ENCODE peak calls at places on chromosome 20, in seven cellular contexts. D is mesendoderm, Y is brain microvascular endothelial cell, C is IMR-90, L is foreskin fibroblast, U is fibroblast of mammary gland, Z is dorsolateral prefrontal cortex. W is an unnamed sample.

GRCh38 chr20:19609642-19610223 is 148.3 kb upstream of the RIN2 start:
- DNase-seq in Z (no peak), Y (no peak), C (no peak), L (no peak), D (no peak), U (no peak), W (no peak)

GRCh38 chr20:9958693-9959092 is 76.1 kb upstream of the ANKEF1 start:
- DNase-seq in Z (no peak), Y (no peak), C (no peak), D (no peak), U (no peak), L (no peak), W (no peak)

GRCh38 chr20:14441201-14441600 is 103.8 kb upstream of the FLRT3 start:
- DNase-seq in Y (peak; percentile 6), U (peak; percentile 86), D (no peak), L (peak; percentile 83), Z (no peak), C (peak; percentile 68), W (peak; percentile 38)

GRCh38 chr20:2005359-2005758 is 11.5 kb upstream of the PDYN start:
- DNase-seq in Z (no peak), Y (no peak), U (peak; percentile 18), L (peak; percentile 4), C (peak; percentile 8), D (no peak), W (no peak)

GRCh38 chr20:21137078-21137477 is 11.2 kb downstream of the KIZ start:
- DNase-seq in Y (no peak), D (no peak), Z (no peak), U (no peak), C (no peak), L (no peak), W (no peak)

GRCh38 chr20:22411568-22412450 is 172.6 kb downstream of the FOXA2 start:
- DNase-seq in U (peak; percentile 91), Y (no peak), L (no peak), C (no peak), D (peak; percentile 82), Z (no peak), W (peak; percentile 100)

GRCh38 chr20:59632426-59633113 is 28.2 kb downstream of the PHACTR3 start:
- DNase-seq in Y (no peak), D (no peak), Z (no peak), L (no peak), U (no peak), C (no peak), W (no peak)

GRCh38 chr20:23131766-23132165 is 45.6 kb upstream of the CD93 start:
- DNase-seq in L (no peak), Z (no peak), D (no peak), U (no peak), C (no peak), Y (no peak), W (no peak)

GRCh38 chr20:37194616-37195015 is 15.3 kb upstream of the MROH8 start:
- DNase-seq in Y (no peak), D (no peak), Z (no peak), L (no peak), U (no peak), C (no peak), W (no peak)

GRCh38 chr20:45336530-45337366 is 11.5 kb downstream of the SDC4 start:
- DNase-seq in D (no peak), U (peak; percentile 96), Z (no peak), L (peak; percentile 96), C (peak; percentile 95), Y (peak; percentile 91), W (peak; percentile 84)

GRCh38 chr20:32585519-32586127 is 490 bp upstream of the NOL4L start:
- DNase-seq in Y (no peak), D (no peak), L (no peak), Z (no peak), U (no peak), C (no peak), W (no peak)

GRCh38 chr20:16711859-16712258 is 18.0 kb upstream of the SNRPB2 start:
- DNase-seq in Y (no peak), U (no peak), Z (no peak), D (no peak), L (no peak), C (no peak), W (no peak)

GRCh38 chr20:21053002-21053762 is 53.0 kb downstream of the LINC00237 start:
- DNase-seq in C (no peak), U (no peak), Y (no peak), Z (peak; percentile 21), D (peak; percentile 53), L (no peak), W (no peak)

GRCh38 chr20:46771195-46771588 is 61.7 kb downstream of the SLC2A10 start:
- DNase-seq in U (no peak), C (no peak), L (no peak), Z (no peak), Y (no peak), D (no peak), W (no peak)
- H3K4me3 ChIP-seq in U (no peak overlapping the region), C (no peak overlapping the region), L (no peak overlapping the region), Z (no peak overlapping the region), Y (no peak overlapping the region), D (no peak overlapping the region), W (no peak overlapping the region)

GRCh38 chr20:49595811-49596545 is 28.0 kb upstream of the PTGIS start:
- DNase-seq in Y (peak; percentile 64), L (peak; percentile 83), U (peak; percentile 73), C (peak; percentile 67), Z (no peak), D (no peak), W (peak; percentile 74)
- H3K4me3 ChIP-seq in Y (no peak overlapping the region), L (no peak overlapping the region), U (no peak overlapping the region), C (no peak overlapping the region), Z (no peak overlapping the region), D (no peak overlapping the region), W (no peak overlapping the region)

GRCh38 chr20:13006825-13007224 is 1.9 kb upstream of the SPTLC3 start:
- DNase-seq in D (no peak), L (peak; percentile 75), U (peak; percentile 81), Z (no peak), C (peak; percentile 89), Y (peak; percentile 43), W (peak; percentile 81)

GRCh38 chr20:13008761-13009681 is at the start of gene SPTLC3:
- DNase-seq in C (peak; percentile 36), U (peak; percentile 46), Y (peak; percentile 21), D (peak; percentile 85), Z (peak; percentile 15), L (peak; percentile 23), W (peak; percentile 59)

GRCh38 chr20:13007596-13007995 is 1.2 kb upstream of the SPTLC3 start:
- DNase-seq in L (no peak), U (no peak), Z (no peak), C (no peak), D (no peak), Y (no peak), W (no peak)

GRCh38 chr20:13012886-13013285 is 4.1 kb downstream of the SPTLC3 start:
- DNase-seq in D (no peak), Z (no peak), C (no peak), L (no peak), U (no peak), Y (no peak), W (no peak)

DNA sequence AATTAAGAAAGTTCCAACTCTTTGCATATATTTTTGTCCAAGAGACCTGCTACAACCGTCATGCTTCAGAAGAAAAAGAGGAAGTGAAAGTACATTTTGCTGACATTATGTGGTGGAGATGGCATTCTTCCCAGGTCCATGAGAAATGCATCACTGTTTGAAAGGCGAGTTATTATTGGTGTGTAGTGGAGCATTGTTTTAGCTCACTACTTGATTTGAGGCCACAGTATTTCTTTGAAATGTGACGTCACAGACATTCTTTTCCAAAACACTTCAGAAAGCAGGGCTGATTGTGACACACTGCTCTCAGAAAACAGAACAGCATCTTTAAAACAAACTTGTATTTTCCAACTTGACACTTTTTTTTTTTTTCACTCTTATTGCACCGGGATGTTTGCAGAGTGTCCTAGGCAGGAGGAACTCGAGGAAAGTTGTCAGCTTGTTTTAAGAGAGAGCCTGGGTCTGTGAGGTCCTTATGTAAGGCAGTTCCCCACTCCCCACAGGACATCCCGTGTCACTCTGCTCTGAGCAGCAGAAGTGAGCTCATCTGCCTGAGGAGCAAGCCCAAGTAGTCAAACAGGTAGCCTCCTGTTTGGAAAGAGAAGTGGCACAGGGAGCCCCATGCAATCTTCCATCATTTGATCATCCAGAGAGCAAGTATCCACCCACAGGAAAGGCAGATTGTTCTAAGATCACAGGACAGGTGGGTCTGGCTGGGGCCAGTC is 1.1 kb downstream of the SPTLC3 start:
- DNase-seq in D (no peak), Z (peak; percentile 11), C (peak; percentile 96), L (peak; percentile 86), U (peak; percentile 97), Y (peak; percentile 90), W (peak; percentile 99)
- H3K4me3 ChIP-seq in D (no peak overlapping the region), Z (peak overlapping the region; percentile 30), C (peak overlapping the region; percentile 54), L (peak overlapping the region; percentile 81), U (peak overlapping the region; percentile 51), Y (peak overlapping the region; percentile 51), W (peak overlapping the region; percentile 70)

GRCh38 chr20:40676870-40677269 is 12.2 kb downstream of the MAFB start:
- DNase-seq in D (no peak), Z (no peak), Y (no peak), C (no peak), U (no peak), L (no peak), W (no peak)
- H3K4me3 ChIP-seq in D (no peak overlapping the region), Z (peak overlapping the region; percentile 19), Y (no peak overlapping the region), C (no peak overlapping the region), U (no peak overlapping the region), L (no peak overlapping the region), W (no peak overlapping the region)